ENCODE peak calls at places on chromosomes 3 and 15, in ten cellular contexts. U, G, T, O, I, Z, Q, P, V and B are unnamed samples.

GRCh38 chr3:10771486-10772225 is 44.4 kb upstream of the SLC6A11 start:
- DNase-seq in U (no peak), G (no peak), T (no peak), O (no peak), I (no peak), Z (no peak), Q (no peak), P (no peak), V (no peak), B (peak)

GRCh38 chr3:78285032-78285728 is 1245.3 kb downstream of the ROBO2 start:
- DNase-seq in U (no peak), G (no peak), T (no peak), O (no peak), I (no peak), Z (no peak), Q (no peak), P (no peak), V (no peak), B (no peak)

GRCh38 chr3:81363816-81364215 is 397.6 kb downstream of the GBE1 start:
- DNase-seq in U (no peak), G (no peak), T (no peak), O (no peak), I (no peak), Z (no peak), Q (no peak), P (no peak), V (no peak), B (no peak)

GRCh38 chr3:36843065-36844051 is 79.0 kb upstream of the DCLK3 start:
- DNase-seq in U (no peak), G (peak), T (peak), O (peak), I (no peak), Z (peak), Q (peak), P (peak), V (peak), B (no peak)

GRCh38 chr15:62456011-62456920 is 291.2 kb upstream of the C2CD4B start:
- DNase-seq in U (no peak), G (no peak), T (peak), O (no peak), I (no peak), Z (no peak), Q (no peak), P (peak), V (no peak), B (no peak)

GRCh38 chr3:83953417-83954089 is 1005.2 kb upstream of the CADM2 start:
- DNase-seq in U (no peak), G (no peak), T (peak), O (no peak), I (no peak), Z (no peak), Q (no peak), P (peak), V (no peak), B (no peak)

GRCh38 chr3:137035631-137036030 is 77.8 kb downstream of the IL20RB start:
- DNase-seq in U (no peak), G (no peak), T (peak), O (peak), I (no peak), Z (no peak), Q (no peak), P (no peak), V (peak), B (no peak)

GRCh38 chr3:32816439-32817194 is 1.2 kb upstream of the TRIM71 start:
- DNase-seq in U (no peak), G (no peak), T (peak), O (no peak), I (peak), Z (no peak), Q (no peak), P (peak), V (peak), B (no peak)

GRCh38 chr3:141530133-141530768 is 43.4 kb downstream of the RASA2 start:
- DNase-seq in U (peak), G (no peak), T (no peak), O (no peak), I (no peak), Z (peak), Q (peak), P (peak), V (peak), B (no peak)

GRCh38 chr3:67349551-67350174 is 304.7 kb downstream of the SUCLG2 start:
- DNase-seq in U (no peak), G (no peak), T (no peak), O (no peak), I (no peak), Z (no peak), Q (no peak), P (peak), V (no peak), B (no peak)

GRCh38 chr3:194395201-194395600 is 3.9 kb downstream of the GP5 start:
- DNase-seq in U (no peak), G (no peak), T (no peak), O (no peak), I (no peak), Z (no peak), Q (no peak), P (no peak), V (no peak), B (no peak)

GRCh38 chr3:159191454-159191853 is 389.6 kb downstream of the MFSD1 start:
- DNase-seq in U (peak), G (no peak), T (no peak), O (no peak), I (no peak), Z (no peak), Q (no peak), P (peak), V (peak), B (no peak)

GRCh38 chr3:62940763-62941632 is 65.8 kb upstream of the CADPS start:
- DNase-seq in U (no peak), G (no peak), T (no peak), O (no peak), I (no peak), Z (no peak), Q (no peak), P (peak), V (no peak), B (no peak)

GRCh38 chr15:49718234-49718633 is 97.4 kb downstream of the DTWD1 start:
- DNase-seq in U (no peak), G (no peak), T (no peak), O (no peak), I (no peak), Z (no peak), Q (no peak), P (no peak), V (peak), B (no peak)

GRCh38 chr3:179074656-179075055 is 3.0 kb upstream of the ZMAT3 start:
- DNase-seq in U (no peak), G (no peak), T (no peak), O (no peak), I (no peak), Z (no peak), Q (no peak), P (no peak), V (no peak), B (no peak)

GRCh38 chr3:72798552-72799195 is 49.6 kb downstream of the SHQ1 start:
- DNase-seq in U (no peak), G (no peak), T (peak), O (no peak), I (no peak), Z (no peak), Q (no peak), P (peak), V (no peak), B (no peak)

GRCh38 chr3:120645083-120645800 is 36.8 kb downstream of the HGD start:
- DNase-seq in U (no peak), G (peak), T (no peak), O (no peak), I (no peak), Z (no peak), Q (no peak), P (no peak), V (no peak), B (no peak)

GRCh38 chr3:31135546-31135945 is 241.1 kb upstream of the GADL1 start:
- DNase-seq in U (no peak), G (no peak), T (no peak), O (no peak), I (no peak), Z (no peak), Q (no peak), P (no peak), V (no peak), B (no peak)

GRCh38 chr3:152031321-152031720 is 157.9 kb downstream of the SUCNR1 start:
- DNase-seq in U (no peak), G (no peak), T (no peak), O (no peak), I (no peak), Z (no peak), Q (no peak), P (no peak), V (no peak), B (no peak)

GRCh38 chr3:52524258-52524751 is 9.4 kb downstream of the NT5DC2 start:
- DNase-seq in U (no peak), G (no peak), T (no peak), O (no peak), I (peak), Z (no peak), Q (no peak), P (no peak), V (no peak), B (no peak)

GRCh38 chr3:112546216-112546759 is 15.5 kb downstream of the ATG3 start:
- DNase-seq in U (no peak), G (no peak), T (no peak), O (no peak), I (no peak), Z (no peak), Q (no peak), P (no peak), V (no peak), B (no peak)

GRCh38 chr3:96700322-96701315 is 113.8 kb upstream of the EPHA6 start:
- DNase-seq in U (no peak), G (no peak), T (peak), O (no peak), I (no peak), Z (no peak), Q (no peak), P (peak), V (no peak), B (peak)